ENCODE peak calls at places on chromosomes 2 and 18, in nine cellular contexts. M is activated T-helper 1 cell treated with anti-CD3 and anti-CD28 coated beads, Interleukin-2, amount 50 U/mL, for 16 hours; J is heart right ventricle; L is OCI-M1; N is EH; X is endodermal cell; Z is pulmonary artery endothelial cell; S is GM23248; O is activated CD8-positive, alpha-beta T cell treated with anti-CD3 and anti-CD28 coated beads for 36 hours. K is an unnamed sample.

GRCh38 chr2:23386422-23387220 is 1.6 kb downstream of the KLHL29 start:
- DNase-seq in M (no peak), J (peak; percentile 23), L (no peak), N (peak; percentile 44), X (peak; percentile 78), Z (no peak), S (peak; percentile 62), O (peak; percentile 30), K (no peak)

GRCh38 chr2:119249311-119249710 is 25.7 kb downstream of the STEAP3 start:
- DNase-seq in M (no peak), J (no peak), L (no peak), N (no peak), X (peak; percentile 38), Z (no peak), S (no peak), O (no peak), K (no peak)

GRCh38 chr2:234932591-234933168 is 19.1 kb upstream of the SH3BP4 start:
- DNase-seq in M (no peak), J (no peak), L (no peak), N (no peak), X (peak; percentile 87), Z (no peak), S (no peak), O (no peak), K (no peak)

GRCh38 chr2:234957533-234958135 is 5.8 kb downstream of the SH3BP4 start:
- DNase-seq in M (no peak), J (no peak), L (no peak), N (peak; percentile 83), X (peak; percentile 36), Z (no peak), S (peak; percentile 92), O (no peak), K (no peak)

GRCh38 chr18:73509460-73509859 is 638.2 kb downstream of the FBXO15 start:
- DNase-seq in M (no peak), J (no peak), L (no peak), N (peak; percentile 75), X (no peak), Z (no peak), S (peak; percentile 47), O (no peak), K (no peak)

GRCh38 chr18:23634692-23635091 is 28.0 kb downstream of the ANKRD29 start:
- DNase-seq in M (no peak), J (no peak), L (peak; percentile 41), N (no peak), X (no peak), Z (no peak), S (no peak), O (peak; percentile 8), K (no peak)

GRCh38 chr2:117058366-117058765 is 756.1 kb upstream of the DDX18 start:
- DNase-seq in M (no peak), J (no peak), L (peak; percentile 39), N (no peak), X (no peak), Z (no peak), S (no peak), O (no peak), K (no peak)

GRCh38 chr2:101956465-101957030 is 35.2 kb upstream of the IL1R2 start:
- DNase-seq in M (no peak), J (no peak), L (no peak), N (peak; percentile 21), X (no peak), Z (no peak), S (peak; percentile 41), O (no peak), K (no peak)

GRCh38 chr2:100391735-100392515 is 25.5 kb downstream of the CHST10 start:
- DNase-seq in M (no peak), J (peak; percentile 38), L (no peak), N (no peak), X (no peak), Z (no peak), S (no peak), O (no peak), K (no peak)

GRCh38 chr2:3179208-3179607 is 198.4 kb downstream of the EIPR1 start:
- DNase-seq in M (no peak), J (no peak), L (no peak), N (no peak), X (peak; percentile 87), Z (no peak), S (no peak), O (peak; percentile 47), K (no peak)

K was measured in glomerular endothelial cell.